ENCODE peak calls at places on chromosomes 7 and 10, in seven cellular contexts. Z is AG10803, M is foreskin fibroblast, D is pancreas, Q is A549, S is fibroblast of pulmonary artery, H is LNCaP clone FGC. X is an unnamed sample.

GRCh38 chr7:156635529-156636385 is 4.8 kb upstream of the RNF32 start:
- DNase-seq in H (no peak), Q (no peak), S (no peak), D (no peak), Z (no peak), M (no peak), X (no peak)

GRCh38 chr10:124152139-124152780 is 58.9 kb upstream of the CHST15 start:
- DNase-seq in Z (peak; percentile 85), S (peak; percentile 66), H (no peak), Q (peak; percentile 94), D (peak; percentile 21), M (peak; percentile 80), X (no peak)

GRCh38 chr10:77919713-77920108 is 6.8 kb downstream of the DLG5 start:
- DNase-seq in Z (peak; percentile 72), Q (peak; percentile 74), D (no peak), H (peak; percentile 34), M (peak; percentile 86), S (peak; percentile 55), X (no peak)

GRCh38 chr10:103843854-103844567 is 11.4 kb downstream of the SH3PXD2A start:
- DNase-seq in D (peak; percentile 52), Q (no peak), S (no peak), M (peak; percentile 92), H (no peak), Z (peak; percentile 89), X (peak; percentile 58)

GRCh38 chr7:152403726-152404125 is 32.1 kb downstream of the KMT2C start:
- DNase-seq in M (no peak), Q (no peak), H (no peak), Z (no peak), S (no peak), D (no peak), X (no peak)

GRCh38 chr7:155510975-155511595 is 35.3 kb downstream of the CNPY1 start:
- DNase-seq in Z (no peak), S (no peak), D (no peak), M (no peak), H (no peak), Q (no peak), X (no peak)

GRCh38 chr10:25064401-25064800 is 48.0 kb downstream of the THNSL1 start:
- DNase-seq in D (no peak), Z (no peak), S (no peak), M (no peak), Q (no peak), H (no peak), X (no peak)

GRCh38 chr10:575312-576129 is 113.9 kb downstream of the DIP2C start:
- DNase-seq in Q (no peak), H (no peak), Z (no peak), S (no peak), D (no peak), M (no peak), X (no peak)

GRCh38 chr7:2474224-2474623 is 2.0 kb downstream of the GRIFIN start:
- DNase-seq in H (no peak), Q (no peak), D (no peak), Z (no peak), S (no peak), M (no peak), X (no peak)
- TF ChIP-seq CTCF in H (no peak), Q (no peak), D (no peak), Z (no peak), S (no peak), M (no peak), X (no peak)

GRCh38 chr10:49001861-49002675 is 62.4 kb upstream of the LRRC18 start:
- DNase-seq in Q (no peak), H (no peak), S (no peak), Z (no peak), M (no peak), D (no peak), X (no peak)

GRCh38 chr10:49007128-49007527 is 67.5 kb upstream of the LRRC18 start:
- DNase-seq in H (no peak), D (no peak), Z (no peak), Q (no peak), S (no peak), M (no peak), X (no peak)

GRCh38 chr10:49005270-49005669 is 65.6 kb upstream of the LRRC18 start:
- DNase-seq in D (no peak), Z (no peak), S (no peak), Q (no peak), M (no peak), H (no peak), X (no peak)

GRCh38 chr10:49000437-49001398 is 61.1 kb upstream of the LRRC18 start:
- DNase-seq in Z (no peak), M (no peak), D (no peak), S (no peak), H (no peak), Q (no peak), X (no peak)

DNA sequence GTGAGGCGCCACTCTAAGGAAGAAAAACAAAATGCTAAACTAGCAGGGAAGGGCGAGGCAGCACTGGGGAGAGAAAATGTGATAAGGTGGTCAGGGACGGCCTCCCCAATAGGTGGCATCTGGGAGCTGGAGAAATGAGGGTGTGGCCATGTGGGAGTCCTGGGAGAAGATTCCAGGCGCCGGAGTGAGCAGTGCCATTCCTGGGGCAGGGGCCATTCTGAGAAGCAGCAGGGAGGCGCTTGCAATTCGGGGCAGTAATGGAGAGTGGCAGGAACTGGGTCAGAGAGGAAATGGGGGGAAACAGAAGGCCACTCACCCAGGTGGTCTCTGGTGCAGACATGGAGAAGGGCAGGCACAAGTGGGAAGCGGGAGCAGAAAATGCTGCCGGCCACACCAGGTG is 61.8 kb upstream of the LRRC18 start:
- DNase-seq in Z (no peak), M (no peak), H (no peak), S (no peak), Q (peak; percentile 18), D (no peak), X (no peak)
- TF ChIP-seq CTCF in Z (no peak), M (no peak), H (peak; percentile 27), S (no peak), Q (no peak), D (no peak), X (no peak)

GRCh38 chr7:20267482-20267881 is 50.3 kb upstream of the MACC1 start:
- DNase-seq in H (no peak), S (no peak), Q (no peak), Z (no peak), D (no peak), M (no peak), X (no peak)
- TF ChIP-seq CTCF in H (no peak), S (no peak), Q (no peak), Z (no peak), D (no peak), M (no peak), X (no peak)

GRCh38 chr7:132377043-132377442 is 199.2 kb downstream of the PLXNA4 start:
- DNase-seq in D (no peak), M (no peak), Q (no peak), Z (peak; percentile 45), H (no peak), S (peak; percentile 31), X (no peak)
- TF ChIP-seq CTCF in D (no peak), M (no peak), Q (no peak), Z (no peak), H (no peak), S (no peak), X (no peak)

DNA sequence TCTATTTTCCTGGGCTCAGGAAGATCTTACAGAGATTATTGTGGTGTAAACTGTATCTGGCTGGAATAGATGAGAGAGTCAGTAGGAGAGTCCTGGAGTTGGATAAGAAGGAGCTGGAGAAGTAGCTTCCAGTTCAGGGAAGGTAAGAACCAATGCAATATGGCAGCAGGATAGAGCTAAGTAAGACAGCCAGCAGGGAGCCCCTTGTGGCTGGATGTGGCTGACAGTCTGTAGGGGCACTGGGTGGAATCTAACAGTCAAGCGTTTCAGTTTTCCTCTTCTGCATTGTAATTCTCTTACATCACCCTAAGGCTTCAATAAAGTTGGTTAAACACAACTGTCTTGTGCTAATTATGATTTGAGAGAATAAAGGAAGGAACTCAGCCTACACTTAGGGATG is 105.8 kb upstream of the EEPD1 start:
- DNase-seq in Q (no peak), Z (peak; percentile 19), S (no peak), M (no peak), H (no peak), D (no peak), X (no peak)
- TF ChIP-seq CTCF in Q (no peak), Z (peak; percentile 29), S (peak; percentile 16), M (peak; percentile 23), H (peak; percentile 14), D (no peak), X (peak; percentile 8)

GRCh38 chr10:42753507-42754154 is 29.0 kb upstream of the BMS1 start:
- DNase-seq in Z (no peak), H (no peak), Q (peak; percentile 21), D (no peak), M (peak; percentile 27), S (no peak), X (no peak)
- TF ChIP-seq CTCF in Z (no peak), H (no peak), Q (no peak), D (no peak), M (no peak), S (no peak), X (no peak)

DNA sequence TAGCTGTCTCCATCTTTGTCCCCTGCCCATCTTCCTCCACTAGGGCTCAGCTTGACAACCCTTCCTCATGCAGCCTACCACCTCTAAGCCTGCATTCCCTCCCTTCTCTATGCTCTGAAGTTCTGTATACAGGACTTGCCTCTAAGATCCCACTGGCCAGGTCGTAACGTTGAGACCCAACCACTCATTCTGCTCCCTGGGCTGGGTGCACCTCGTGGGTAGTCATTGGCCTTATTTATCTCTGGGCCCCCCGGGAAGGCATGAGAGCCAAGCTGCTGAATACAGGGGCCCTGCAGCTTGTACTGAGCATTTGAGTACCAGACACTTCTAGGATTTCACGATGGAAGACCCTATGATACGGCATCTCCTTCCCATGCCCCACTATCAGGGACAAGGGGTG is 31.2 kb downstream of the MYL10 start:
- DNase-seq in Q (no peak), Z (no peak), M (no peak), D (no peak), H (no peak), S (no peak), X (no peak)
- TF ChIP-seq CTCF in Q (no peak), Z (no peak), M (no peak), D (no peak), H (no peak), S (no peak), X (no peak)